ENCODE peak calls at places on chromosomes 13 and 19, in nine cellular contexts. F is thoracic aorta, E is uterus, Z is upper lobe of right lung, A is ovary, W is breast epithelium, S is adrenal gland, C is Peyer's patch, K is GM20000. X is an unnamed sample.

GRCh38 chr13:35157143-35157755 is 215.2 kb downstream of the NBEA start:
- DNase-seq in F (no peak), E (no peak), Z (no peak), A (no peak), W (no peak), S (peak), C (peak), K (peak), X (peak)

GRCh38 chr13:39688699-39689405 is 33.4 kb downstream of the COG6 start:
- DNase-seq in F (no peak), E (no peak), Z (no peak), A (no peak), W (no peak), S (no peak), C (no peak), K (peak), X (peak)

GRCh38 chr13:102011539-102011938 is 390.3 kb downstream of the FGF14 start:
- DNase-seq in F (no peak), E (no peak), Z (no peak), A (no peak), W (no peak), S (no peak), C (no peak), K (no peak), X (no peak)

GRCh38 chr13:85093808-85094207 is 705.4 kb downstream of the SLITRK6 start:
- DNase-seq in F (no peak), E (peak), Z (no peak), A (no peak), W (no peak), S (peak), C (no peak), K (no peak), X (no peak)

GRCh38 chr13:93788456-93788855 is 561.8 kb downstream of the GPC6 start:
- DNase-seq in F (no peak), E (no peak), Z (no peak), A (no peak), W (no peak), S (no peak), C (no peak), K (no peak), X (no peak)

GRCh38 chr19:47704656-47705055 is 8.6 kb upstream of the EHD2 start:
- DNase-seq in F (no peak), E (no peak), Z (no peak), A (no peak), W (no peak), S (no peak), C (no peak), K (no peak), X (no peak)

GRCh38 chr13:97328222-97328790 is 105.7 kb upstream of the RAP2A start:
- DNase-seq in F (no peak), E (no peak), Z (no peak), A (peak), W (peak), S (no peak), C (no peak), K (no peak), X (no peak)

GRCh38 chr19:48090281-48090802 is 20.3 kb downstream of the PLA2G4C start:
- DNase-seq in F (no peak), E (no peak), Z (no peak), A (no peak), W (no peak), S (no peak), C (no peak), K (no peak), X (no peak)

GRCh38 chr19:57110592-57111328 is 9.0 kb upstream of the USP29 start:
- DNase-seq in F (no peak), E (no peak), Z (no peak), A (no peak), W (no peak), S (no peak), C (no peak), K (no peak), X (no peak)

GRCh38 chr13:76048675-76049396 is 412.7 kb downstream of the LMO7 start:
- DNase-seq in F (no peak), E (no peak), Z (no peak), A (no peak), W (no peak), S (no peak), C (no peak), K (no peak), X (no peak)

GRCh38 chr13:97219226-97219625 is 2.9 kb upstream of the MBNL2 start:
- DNase-seq in F (no peak), E (no peak), Z (no peak), A (no peak), W (no peak), S (no peak), C (no peak), K (no peak), X (no peak)

GRCh38 chr13:108220042-108220441 is 1.9 kb downstream of the ABHD13 start:
- DNase-seq in F (no peak), E (no peak), Z (no peak), A (no peak), W (no peak), S (no peak), C (peak), K (no peak), X (no peak)

GRCh38 chr13:58298556-58299135 is 667.1 kb downstream of the PCDH17 start:
- DNase-seq in F (no peak), E (no peak), Z (no peak), A (no peak), W (no peak), S (no peak), C (no peak), K (no peak), X (no peak)

GRCh38 chr19:40528533-40529092 is 48.1 kb upstream of the SHKBP1 start:
- DNase-seq in F (no peak), E (no peak), Z (no peak), A (no peak), W (no peak), S (no peak), C (no peak), K (no peak), X (no peak)

GRCh38 chr19:40529093-40529954 is 47.3 kb upstream of the SHKBP1 start:
- DNase-seq in F (peak), E (peak), Z (peak), A (peak), W (peak), S (peak), C (peak), K (peak), X (peak)

GRCh38 chr19:40528078-40528477 is 48.6 kb upstream of the SHKBP1 start:
- DNase-seq in F (no peak), E (no peak), Z (no peak), A (no peak), W (no peak), S (no peak), C (no peak), K (no peak), X (no peak)

GRCh38 chr19:40533508-40533907 is 43.2 kb upstream of the SHKBP1 start:
- DNase-seq in F (no peak), E (no peak), Z (no peak), A (no peak), W (no peak), S (no peak), C (no peak), K (no peak), X (no peak)

GRCh38 chr19:40530091-40530901 is 46.4 kb upstream of the SHKBP1 start:
- DNase-seq in F (no peak), E (no peak), Z (no peak), A (peak), W (no peak), S (peak), C (no peak), K (peak), X (peak)
- TF ChIP-seq CTCF in F (no peak), E (peak), Z (no peak), A (no peak), W (no peak), S (peak), C (no peak), K (no peak), X (peak)

GRCh38 chr13:25215253-25215575 is 43.1 kb upstream of the AMER2 start:
- DNase-seq in F (no peak), E (no peak), Z (no peak), A (no peak), W (no peak), S (no peak), C (no peak), K (no peak), X (no peak)

GRCh38 chr13:25218011-25218410 is 45.9 kb upstream of the AMER2 start:
- DNase-seq in F (no peak), E (no peak), Z (no peak), A (no peak), W (no peak), S (no peak), C (no peak), K (no peak), X (no peak)

GRCh38 chr13:25217023-25217909 is 45.2 kb upstream of the AMER2 start:
- DNase-seq in F (no peak), E (no peak), Z (no peak), A (no peak), W (no peak), S (no peak), C (no peak), K (no peak), X (no peak)

GRCh38 chr13:25213716-25214115 is 41.6 kb upstream of the AMER2 start:
- DNase-seq in F (no peak), E (no peak), Z (no peak), A (no peak), W (peak), S (no peak), C (no peak), K (no peak), X (no peak)

DNA sequence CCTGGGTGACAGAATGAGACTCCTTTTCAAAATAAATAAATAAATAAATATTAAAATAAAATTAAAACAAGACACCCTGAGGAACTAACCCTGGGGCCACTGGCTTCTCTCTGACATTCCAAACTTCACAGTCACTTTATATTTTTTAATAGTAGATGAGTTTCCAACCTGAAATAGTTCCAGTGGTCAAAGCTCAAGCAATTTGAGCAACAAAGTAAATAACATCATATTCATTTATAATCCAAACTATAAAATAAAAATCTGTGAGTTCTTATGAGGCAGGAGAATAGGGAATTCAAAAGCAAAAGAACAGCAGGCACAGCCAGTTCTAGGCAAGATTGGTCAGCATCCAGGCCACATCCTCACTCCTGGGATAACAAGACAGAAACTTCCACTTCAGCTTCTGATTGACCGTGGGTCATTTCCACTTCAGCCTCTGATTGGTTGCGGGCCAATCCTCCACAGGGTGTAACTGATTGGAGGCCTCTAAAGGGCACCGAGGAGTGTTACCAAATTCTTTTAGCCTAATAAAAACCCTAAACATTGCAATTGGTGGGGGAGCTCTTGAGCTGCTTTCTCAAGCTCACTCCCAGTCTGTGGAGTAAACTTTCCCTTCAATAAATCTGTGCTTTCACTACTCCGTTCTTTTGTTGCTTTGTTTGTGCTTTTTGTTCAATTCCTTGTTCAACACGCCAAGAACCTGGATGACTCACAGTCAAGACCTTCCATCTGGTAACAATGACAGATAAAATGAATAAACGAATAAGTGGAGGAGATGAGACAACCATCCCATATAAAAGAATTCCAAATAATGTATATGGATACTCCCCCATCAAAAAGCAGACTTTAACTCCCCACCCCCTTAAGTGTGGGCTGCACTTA is 42.5 kb upstream of the AMER2 start:
- DNase-seq in F (no peak), E (peak), Z (no peak), A (no peak), W (no peak), S (no peak), C (no peak), K (no peak), X (no peak)
- TF ChIP-seq CTCF in F (no peak), E (no peak), Z (no peak), A (no peak), W (no peak), S (no peak), C (no peak), K (no peak), X (no peak)

GRCh38 chr13:21673592-21674270 is 2.9 kb downstream of the FGF9 start:
- DNase-seq in F (no peak), E (no peak), Z (peak), A (no peak), W (no peak), S (peak), C (peak), K (peak), X (peak)
- TF ChIP-seq CTCF in F (no peak), E (peak), Z (peak), A (no peak), W (no peak), S (peak), C (no peak), K (no peak), X (peak)

GRCh38 chr13:19959831-19960672 is 1.5 kb downstream of the ZMYM2 start:
- DNase-seq in F (peak), E (peak), Z (peak), A (peak), W (peak), S (peak), C (peak), K (peak), X (peak)
- TF ChIP-seq CTCF in F (peak), E (peak), Z (peak), A (peak), W (peak), S (peak), C (peak), K (peak), X (peak)

DNA sequence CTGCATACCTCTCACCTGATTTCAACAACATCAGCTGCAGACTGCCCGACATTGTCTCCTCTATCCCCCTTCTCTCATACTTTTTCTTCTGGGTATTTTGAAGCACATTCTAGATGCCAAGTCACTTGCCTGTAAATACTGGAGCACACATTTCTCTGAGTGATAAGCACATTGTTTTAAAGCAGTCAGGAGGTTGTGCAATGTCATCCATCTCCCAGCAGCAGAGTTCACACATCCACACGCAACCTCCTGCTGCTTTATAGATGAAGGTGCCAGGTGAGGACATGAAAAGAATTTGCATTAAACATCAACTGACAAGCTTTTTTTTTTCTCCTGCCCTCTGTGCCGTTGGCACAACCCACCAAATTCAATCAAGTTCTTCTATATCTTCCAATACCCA is 5.5 kb downstream of the UPK1A start:
- DNase-seq in F (no peak), E (no peak), Z (no peak), A (no peak), W (no peak), S (no peak), C (no peak), K (no peak), X (peak)
- TF ChIP-seq CTCF in F (no peak), E (no peak), Z (no peak), A (no peak), W (no peak), S (no peak), C (no peak), K (no peak), X (no peak)

GRCh38 chr19:33379151-33379829 is 5.8 kb downstream of the CEBPG start:
- DNase-seq in F (no peak), E (no peak), Z (no peak), A (no peak), W (no peak), S (no peak), C (peak), K (no peak), X (no peak)
- TF ChIP-seq CTCF in F (no peak), E (no peak), Z (no peak), A (no peak), W (no peak), S (no peak), C (no peak), K (no peak), X (no peak)

GRCh38 chr19:40380199-40381037 is 9.6 kb downstream of the HIPK4 start:
- DNase-seq in F (no peak), E (no peak), Z (no peak), A (no peak), W (no peak), S (no peak), C (no peak), K (no peak), X (no peak)

GRCh38 chr19:40383668-40384248 is 6.2 kb downstream of the HIPK4 start:
- DNase-seq in F (no peak), E (no peak), Z (no peak), A (no peak), W (no peak), S (no peak), C (no peak), K (no peak), X (no peak)

GRCh38 chr19:40379446-40380198 is 10.4 kb downstream of the HIPK4 start:
- DNase-seq in F (no peak), E (no peak), Z (no peak), A (no peak), W (no peak), S (no peak), C (no peak), K (no peak), X (no peak)

GRCh38 chr19:40378509-40378908 is 11.5 kb downstream of the HIPK4 start:
- DNase-seq in F (no peak), E (no peak), Z (no peak), A (no peak), W (no peak), S (no peak), C (no peak), K (no peak), X (no peak)

DNA sequence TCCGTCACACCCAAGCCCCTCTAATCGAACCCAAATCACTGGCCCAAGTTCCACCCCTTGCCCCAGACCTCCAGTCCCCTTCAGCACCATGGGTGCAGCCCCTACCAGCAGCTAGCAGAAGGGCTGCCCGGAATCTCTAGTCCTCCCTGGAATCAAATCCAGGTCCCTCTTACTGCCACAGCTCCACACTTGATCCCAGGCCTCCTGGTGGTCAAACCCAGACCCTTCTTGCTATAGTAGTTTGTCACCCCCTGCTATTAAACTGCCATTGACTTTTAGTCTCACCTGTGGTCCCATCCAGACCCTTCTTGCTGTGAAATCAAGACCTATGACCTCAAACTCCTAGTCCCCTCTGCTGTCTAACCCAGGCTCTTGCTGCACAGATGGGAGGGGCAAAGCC is 8.7 kb downstream of the HIPK4 start:
- DNase-seq in F (no peak), E (no peak), Z (no peak), A (no peak), W (no peak), S (no peak), C (no peak), K (no peak), X (no peak)
- TF ChIP-seq CTCF in F (no peak), E (no peak), Z (no peak), A (no peak), W (no peak), S (no peak), C (no peak), K (no peak), X (no peak)

DNA sequence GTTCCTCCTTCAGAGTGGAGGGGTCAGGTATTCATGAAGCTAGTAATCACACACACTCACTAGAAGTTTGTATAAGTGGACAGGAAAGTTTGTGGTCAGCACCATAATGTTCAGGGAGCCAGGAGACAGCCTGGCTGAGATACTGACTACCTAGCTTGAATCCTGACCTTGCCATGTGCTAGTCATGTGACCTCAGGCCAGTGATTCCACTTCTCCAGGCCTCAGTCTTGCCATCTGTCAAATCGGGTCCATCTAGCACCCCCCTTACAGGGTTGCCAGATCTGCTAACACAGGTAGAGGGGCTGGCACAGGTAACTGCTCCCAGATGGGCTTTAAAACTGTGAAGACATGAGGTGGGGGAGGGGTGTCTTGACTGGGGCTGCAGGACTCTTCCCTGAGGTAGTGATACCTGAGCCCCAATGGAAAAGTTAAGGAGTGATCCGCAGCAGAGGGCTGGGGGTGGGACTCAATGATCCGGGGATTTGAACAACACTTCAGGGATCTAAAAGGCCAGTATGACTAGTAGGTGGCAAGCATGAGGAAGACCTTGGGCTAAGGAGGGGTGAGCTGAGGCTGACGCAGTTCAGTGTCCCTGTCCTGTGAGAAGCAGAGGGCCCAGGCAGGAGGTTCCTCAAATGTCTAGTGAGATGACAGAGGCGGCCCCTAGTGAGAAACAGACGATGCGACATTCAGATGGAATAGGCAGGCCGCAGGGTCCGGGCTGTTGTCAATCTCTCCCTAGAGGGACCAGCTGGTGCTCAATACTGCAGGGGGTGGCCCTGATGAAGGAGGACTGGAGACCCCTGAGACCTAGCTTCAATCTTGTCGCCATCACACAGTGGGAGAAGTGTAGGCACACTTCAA is 8.5 kb downstream of the ACTMAP start:
- DNase-seq in F (no peak), E (no peak), Z (no peak), A (no peak), W (no peak), S (no peak), C (no peak), K (no peak), X (no peak)
- TF ChIP-seq CTCF in F (no peak), E (no peak), Z (no peak), A (no peak), W (no peak), S (no peak), C (no peak), K (no peak), X (no peak)

X was measured in GM13977.